ENCODE peak calls at places on chromosomes 11 and 22, in five cellular contexts. Z is Calu3; X is frontal cortex; S is GM06990; V is effector memory CD8-positive, alpha-beta T cell. D is an unnamed sample.

GRCh38 chr22:20524004-20524481 is 16.6 kb downstream of the MED15 start:
- DNase-seq in Z (no peak), X (no peak), S (peak; percentile 34), V (no peak), D (no peak)

GRCh38 chr22:23070418-23071162 is at the start of gene GNAZ:
- DNase-seq in Z (no peak), X (no peak), S (peak; percentile 32), V (no peak), D (no peak)

GRCh38 chr22:37012956-37013355 is 6.3 kb downstream of the TST start:
- DNase-seq in Z (no peak), X (no peak), S (no peak), V (no peak), D (no peak)

GRCh38 chr11:108870373-108871020 is 205.6 kb downstream of the DDX10 start:
- DNase-seq in Z (no peak), X (no peak), S (no peak), V (no peak), D (no peak)

GRCh38 chr22:41856484-41856883 is 23.6 kb downstream of the SREBF2 start:
- DNase-seq in Z (no peak), X (no peak), S (no peak), V (no peak), D (no peak)

GRCh38 chr22:28231423-28231822 is 312.4 kb upstream of the PITPNB start:
- DNase-seq in Z (no peak), X (no peak), S (no peak), V (no peak), D (no peak)

GRCh38 chr11:27209562-27210005 is 153.4 kb downstream of the CCDC34 start:
- DNase-seq in Z (peak; percentile 81), X (no peak), S (no peak), V (no peak), D (no peak)

GRCh38 chr11:70414341-70415100 is 16.2 kb downstream of the CTTN start:
- DNase-seq in Z (no peak), X (no peak), S (no peak), V (no peak), D (no peak)

GRCh38 chr11:118820412-118821357 is 29.7 kb upstream of the DDX6 start:
- DNase-seq in Z (peak; percentile 44), X (peak; percentile 40), S (peak; percentile 86), V (no peak), D (peak; percentile 94)

GRCh38 chr11:45982656-45983470 is 60.4 kb downstream of the LARGE2 start:
- DNase-seq in Z (no peak), X (peak; percentile 21), S (no peak), V (no peak), D (peak; percentile 55)

GRCh38 chr11:78038697-78039313 is 15.7 kb upstream of the KCTD14 start:
- DNase-seq in Z (peak; percentile 35), X (no peak), S (no peak), V (no peak), D (no peak)

GRCh38 chr11:74057251-74058151 is 48.6 kb upstream of the UCP3 start:
- DNase-seq in Z (no peak), X (no peak), S (no peak), V (no peak), D (no peak)

GRCh38 chr11:83256602-83257340 is 29.4 kb downstream of the CCDC90B start:
- DNase-seq in Z (no peak), X (no peak), S (no peak), V (no peak), D (no peak)

GRCh38 chr11:13984616-13985474 is 22.3 kb downstream of the SPON1 start:
- DNase-seq in Z (no peak), X (no peak), S (no peak), V (no peak), D (no peak)

GRCh38 chr11:103317118-103317517 is 207.9 kb downstream of the DYNC2H1 start:
- DNase-seq in Z (no peak), X (no peak), S (no peak), V (no peak), D (no peak)

GRCh38 chr22:46719921-46720320 is 18.1 kb downstream of the CERK start:
- DNase-seq in Z (no peak), X (no peak), S (no peak), V (no peak), D (no peak)

GRCh38 chr22:48870436-48870835 is 957.2 kb downstream of the BRD1 start:
- DNase-seq in Z (no peak), X (no peak), S (no peak), V (no peak), D (no peak)

GRCh38 chr22:33919591-33920501 is at the start of gene LARGE1:
- DNase-seq in Z (peak; percentile 15), X (no peak), S (peak; percentile 70), V (no peak), D (no peak)

GRCh38 chr11:62555464-62556092 is 9.0 kb upstream of the AHNAK start:
- DNase-seq in Z (no peak), X (no peak), S (peak; percentile 76), V (peak; percentile 71), D (no peak)

GRCh38 chr22:28955817-28956216 is 72.4 kb downstream of the ZNRF3 start:
- DNase-seq in Z (no peak), X (no peak), S (peak; percentile 51), V (peak; percentile 69), D (no peak)